ENCODE peak calls at places on chromosomes 2 and 18, in ten cellular contexts. One of them, this sample, is unnamed.

GRCh38 chr2:80247339-80247738 is 57.2 kb downstream of the LRRTM1 start:
- DNase-seq in AML-193: no peak
- DNase-seq in MCF 10A: no peak
- DNase-seq in NCI-H345: no peak
- DNase-seq in NCI-H1092 treated with DMSO at 0.1 percent for 48 hours: no peak
- DNase-seq in spleen: no peak
- DNase-seq in right cardiac atrium: no peak
- DNase-seq in HT1080: no peak
- DNase-seq in adrenal gland: no peak
- DNase-seq in MM.1S: no peak
- DNase-seq in this sample: no peak

GRCh38 chr2:3287896-3288295 is 89.7 kb downstream of the EIPR1 start:
- DNase-seq in AML-193: no peak
- DNase-seq in MCF 10A: no peak
- DNase-seq in NCI-H345: no peak
- DNase-seq in NCI-H1092 treated with DMSO at 0.1 percent for 48 hours: no peak
- DNase-seq in spleen: peak; percentile 69
- DNase-seq in right cardiac atrium: no peak
- DNase-seq in HT1080: no peak
- DNase-seq in adrenal gland: no peak
- DNase-seq in MM.1S: no peak
- DNase-seq in this sample: no peak

GRCh38 chr18:37253424-37254255 is 312.0 kb downstream of the CELF4 start:
- DNase-seq in AML-193: no peak
- DNase-seq in MCF 10A: no peak
- DNase-seq in NCI-H345: peak; percentile 78
- DNase-seq in NCI-H1092 treated with DMSO at 0.1 percent for 48 hours: no peak
- DNase-seq in spleen: peak; percentile 66
- DNase-seq in right cardiac atrium: no peak
- DNase-seq in HT1080: no peak
- DNase-seq in adrenal gland: no peak
- DNase-seq in MM.1S: peak; percentile 50
- DNase-seq in this sample: no peak

GRCh38 chr2:98487806-98488189 is 43.1 kb downstream of the INPP4A start:
- DNase-seq in AML-193: peak; percentile 45
- DNase-seq in MCF 10A: peak; percentile 43
- DNase-seq in NCI-H345: no peak
- DNase-seq in NCI-H1092 treated with DMSO at 0.1 percent for 48 hours: no peak
- DNase-seq in spleen: peak; percentile 35
- DNase-seq in right cardiac atrium: no peak
- DNase-seq in HT1080: peak; percentile 15
- DNase-seq in adrenal gland: no peak
- DNase-seq in MM.1S: peak; percentile 96
- DNase-seq in this sample: peak; percentile 20

GRCh38 chr2:184113691-184114403 is 484.5 kb upstream of the ZNF804A start:
- DNase-seq in AML-193: no peak
- DNase-seq in MCF 10A: peak; percentile 6
- DNase-seq in NCI-H345: no peak
- DNase-seq in NCI-H1092 treated with DMSO at 0.1 percent for 48 hours: no peak
- DNase-seq in spleen: no peak
- DNase-seq in right cardiac atrium: no peak
- DNase-seq in HT1080: peak; percentile 61
- DNase-seq in adrenal gland: no peak
- DNase-seq in MM.1S: no peak
- DNase-seq in this sample: no peak

GRCh38 chr2:172995323-172996244 is 80.1 kb upstream of the MAP3K20 start:
- DNase-seq in AML-193: no peak
- DNase-seq in MCF 10A: peak; percentile 84
- DNase-seq in NCI-H345: no peak
- DNase-seq in NCI-H1092 treated with DMSO at 0.1 percent for 48 hours: no peak
- DNase-seq in spleen: no peak
- DNase-seq in right cardiac atrium: peak; percentile 24
- DNase-seq in HT1080: peak; percentile 78
- DNase-seq in adrenal gland: peak; percentile 27
- DNase-seq in MM.1S: no peak
- DNase-seq in this sample: no peak

GRCh38 chr2:172551266-172551665 is 4.6 kb upstream of the PDK1 start:
- DNase-seq in AML-193: peak; percentile 12
- DNase-seq in MCF 10A: no peak
- DNase-seq in NCI-H345: no peak
- DNase-seq in NCI-H1092 treated with DMSO at 0.1 percent for 48 hours: no peak
- DNase-seq in spleen: no peak
- DNase-seq in right cardiac atrium: no peak
- DNase-seq in HT1080: no peak
- DNase-seq in adrenal gland: no peak
- DNase-seq in MM.1S: no peak
- DNase-seq in this sample: no peak

GRCh38 chr2:42567389-42567788 is 1.0 kb upstream of the MTA3 start:
- DNase-seq in AML-193: no peak
- DNase-seq in MCF 10A: no peak
- DNase-seq in NCI-H345: no peak
- DNase-seq in NCI-H1092 treated with DMSO at 0.1 percent for 48 hours: no peak
- DNase-seq in spleen: no peak
- DNase-seq in right cardiac atrium: no peak
- DNase-seq in HT1080: no peak
- DNase-seq in adrenal gland: no peak
- DNase-seq in MM.1S: no peak
- DNase-seq in this sample: no peak

GRCh38 chr2:47534179-47534919 is 131.4 kb downstream of the MSH2 start:
- DNase-seq in AML-193: no peak
- DNase-seq in MCF 10A: peak; percentile 64
- DNase-seq in NCI-H345: no peak
- DNase-seq in NCI-H1092 treated with DMSO at 0.1 percent for 48 hours: no peak
- DNase-seq in spleen: no peak
- DNase-seq in right cardiac atrium: peak; percentile 33
- DNase-seq in HT1080: peak; percentile 89
- DNase-seq in adrenal gland: peak; percentile 95
- DNase-seq in MM.1S: no peak
- DNase-seq in this sample: no peak

GRCh38 chr2:222796413-222797103 is 64.3 kb upstream of the ACSL3 start:
- DNase-seq in AML-193: no peak
- DNase-seq in MCF 10A: no peak
- DNase-seq in NCI-H345: peak; percentile 84
- DNase-seq in NCI-H1092 treated with DMSO at 0.1 percent for 48 hours: peak; percentile 50
- DNase-seq in spleen: no peak
- DNase-seq in right cardiac atrium: no peak
- DNase-seq in HT1080: no peak
- DNase-seq in adrenal gland: no peak
- DNase-seq in MM.1S: no peak
- DNase-seq in this sample: peak; percentile 48

GRCh38 chr2:220586980-220587549 is 959.6 kb downstream of the SLC4A3 start:
- DNase-seq in AML-193: no peak
- DNase-seq in MCF 10A: no peak
- DNase-seq in NCI-H345: no peak
- DNase-seq in NCI-H1092 treated with DMSO at 0.1 percent for 48 hours: no peak
- DNase-seq in spleen: no peak
- DNase-seq in right cardiac atrium: no peak
- DNase-seq in HT1080: no peak
- DNase-seq in adrenal gland: no peak
- DNase-seq in MM.1S: no peak
- DNase-seq in this sample: no peak

GRCh38 chr2:56299166-56299806 is 115.5 kb downstream of the CCDC85A start:
- DNase-seq in AML-193: no peak
- DNase-seq in MCF 10A: no peak
- DNase-seq in NCI-H345: no peak
- DNase-seq in NCI-H1092 treated with DMSO at 0.1 percent for 48 hours: peak; percentile 17
- DNase-seq in spleen: no peak
- DNase-seq in right cardiac atrium: no peak
- DNase-seq in HT1080: no peak
- DNase-seq in adrenal gland: no peak
- DNase-seq in MM.1S: no peak
- DNase-seq in this sample: no peak